ENCODE peak calls at places on chromosomes 4 and X, in five cellular contexts. M is spleen, H is brain microvascular endothelial cell, I is uterus, J is IMR-90. T is an unnamed sample.

GRCh38 chr4:143819029-143819428 is 86.3 kb downstream of the GYPE start:
- DNase-seq in M (no peak), H (no peak), I (no peak), J (no peak), T (no peak)

GRCh38 chr4:82517043-82517442 is 44.7 kb downstream of the TMEM150C start:
- DNase-seq in M (no peak), H (no peak), I (no peak), J (peak; percentile 61), T (no peak)

GRCh38 chr4:35541888-35542213 is 702.5 kb downstream of the ARAP2 start:
- DNase-seq in M (no peak), H (no peak), I (no peak), J (no peak), T (no peak)

GRCh38 chr4:1664141-1664540 is 20.0 kb downstream of the FAM53A start:
- DNase-seq in M (no peak), H (peak; percentile 5), I (no peak), J (no peak), T (no peak)

GRCh38 chr4:143558823-143559756 is 45.6 kb downstream of the SMARCA5 start:
- DNase-seq in M (peak; percentile 93), H (peak; percentile 24), I (peak; percentile 35), J (peak; percentile 20), T (peak; percentile 44)

GRCh38 chr4:38461342-38461741 is 202.7 kb upstream of the KLF3 start:
- DNase-seq in M (no peak), H (no peak), I (no peak), J (no peak), T (no peak)

GRCh38 chrX:136619889-136620505 is 28.0 kb upstream of the CD40LG start:
- DNase-seq in M (no peak), H (no peak), I (no peak), J (no peak), T (no peak)

GRCh38 chr4:17535242-17535641 is 20.3 kb downstream of the CLRN2 start:
- DNase-seq in M (no peak), H (no peak), I (no peak), J (no peak), T (no peak)

GRCh38 chr4:186557486-186557885 is 2.1 kb upstream of the MTNR1A start:
- DNase-seq in M (no peak), H (peak; percentile 71), I (no peak), J (peak; percentile 45), T (no peak)

GRCh38 chrX:34404386-34405070 is 252.6 kb downstream of the TMEM47 start:
- DNase-seq in M (no peak), H (peak; percentile 53), I (peak; percentile 46), J (no peak), T (no peak)

GRCh38 chrX:40420899-40421729 is 159.7 kb upstream of the ATP6AP2 start:
- DNase-seq in M (no peak), H (no peak), I (no peak), J (no peak), T (peak; percentile 71)

GRCh38 chr4:54837576-54838140 is 179.9 kb downstream of the KIT start:
- DNase-seq in M (no peak), H (no peak), I (no peak), J (no peak), T (no peak)

GRCh38 chrX:129772796-129773431 is 6.8 kb upstream of the SASH3 start:
- DNase-seq in M (peak; percentile 96), H (no peak), I (no peak), J (no peak), T (no peak)

GRCh38 chr4:177128306-177128705 is 181.4 kb upstream of the NEIL3 start:
- DNase-seq in M (no peak), H (no peak), I (no peak), J (peak; percentile 72), T (no peak)

GRCh38 chrX:71872542-71873458 is 37.8 kb upstream of the NHSL2 start:
- DNase-seq in M (no peak), H (no peak), I (no peak), J (no peak), T (no peak)

GRCh38 chr4:85741921-85742591 is 267.1 kb downstream of the ARHGAP24 start:
- DNase-seq in M (no peak), H (no peak), I (no peak), J (no peak), T (peak; percentile 87)

GRCh38 chr4:39259571-39260330 is 77.4 kb downstream of the WDR19 start:
- DNase-seq in M (no peak), H (peak; percentile 22), I (no peak), J (peak; percentile 86), T (no peak)

GRCh38 chrX:22109442-22109841 is 77.3 kb downstream of the PHEX start:
- DNase-seq in M (no peak), H (peak; percentile 41), I (no peak), J (peak; percentile 55), T (no peak)

GRCh38 chrX:12961191-12961718 is 13.7 kb upstream of the TMSB4X start:
- DNase-seq in M (no peak), H (no peak), I (no peak), J (no peak), T (no peak)

GRCh38 chr4:1170156-1170804 is 2.1 kb downstream of the SPON2 start:
- DNase-seq in M (peak; percentile 74), H (no peak), I (no peak), J (no peak), T (no peak)

GRCh38 chr4:109576462-109576861 is 16.4 kb downstream of the MCUB start:
- DNase-seq in M (no peak), H (no peak), I (peak; percentile 34), J (peak; percentile 47), T (no peak)

GRCh38 chr4:147741190-147741788 is 9.4 kb downstream of the ARHGAP10 start:
- DNase-seq in M (no peak), H (peak; percentile 61), I (no peak), J (peak; percentile 71), T (no peak)

GRCh38 chrX:133741303-133741702 is 244.1 kb downstream of the GPC3 start:
- DNase-seq in M (no peak), H (no peak), I (no peak), J (peak; percentile 13), T (no peak)

GRCh38 chrX:142994988-142995387 is 30.7 kb upstream of the SPANXN4 start:
- DNase-seq in M (no peak), H (no peak), I (no peak), J (no peak), T (no peak)

GRCh38 chrX:136910565-136911040 is 30.1 kb upstream of the RBMX start:
- DNase-seq in M (no peak), H (no peak), I (no peak), J (peak; percentile 42), T (no peak)

GRCh38 chr4:183398298-183399129 is 45.9 kb upstream of the CDKN2AIP start:
- DNase-seq in M (peak; percentile 93), H (peak; percentile 62), I (peak; percentile 46), J (peak; percentile 69), T (peak; percentile 61)

GRCh38 chrX:138519296-138519695 is 192.2 kb downstream of the FGF13 start:
- DNase-seq in M (no peak), H (no peak), I (no peak), J (no peak), T (no peak)

GRCh38 chr4:34182346-34182745 is 2062.0 kb downstream of the ARAP2 start:
- DNase-seq in M (no peak), H (no peak), I (no peak), J (peak; percentile 52), T (no peak)

GRCh38 chrX:39730671-39731389 is 366.9 kb downstream of the BCOR start:
- DNase-seq in M (peak; percentile 85), H (peak; percentile 59), I (peak; percentile 87), J (peak; percentile 88), T (peak; percentile 69)

GRCh38 chr4:105976913-105977312 is 81.6 kb downstream of the NPNT start:
- DNase-seq in M (no peak), H (no peak), I (no peak), J (no peak), T (no peak)

GRCh38 chr4:105969575-105969974 is 74.3 kb downstream of the NPNT start:
- DNase-seq in M (no peak), H (no peak), I (no peak), J (no peak), T (no peak)

GRCh38 chr4:105970371-105970770 is 75.1 kb downstream of the NPNT start:
- DNase-seq in M (no peak), H (no peak), I (no peak), J (no peak), T (no peak)

GRCh38 chr4:105971032-105971431 is 75.8 kb downstream of the NPNT start:
- DNase-seq in M (no peak), H (no peak), I (no peak), J (no peak), T (no peak)

GRCh38 chr4:105972946-105973621 is 77.8 kb downstream of the NPNT start:
- DNase-seq in M (no peak), H (no peak), I (no peak), J (no peak), T (no peak)
- H3K27me3 ChIP-seq in M (no peaks in the 10 kb centered on the region), H (no peaks in the 10 kb centered on the region), I (no peaks in the 10 kb centered on the region), J (peaks cover 7% of the 10 kb centered on the region), T (no peaks in the 10 kb centered on the region)

DNA sequence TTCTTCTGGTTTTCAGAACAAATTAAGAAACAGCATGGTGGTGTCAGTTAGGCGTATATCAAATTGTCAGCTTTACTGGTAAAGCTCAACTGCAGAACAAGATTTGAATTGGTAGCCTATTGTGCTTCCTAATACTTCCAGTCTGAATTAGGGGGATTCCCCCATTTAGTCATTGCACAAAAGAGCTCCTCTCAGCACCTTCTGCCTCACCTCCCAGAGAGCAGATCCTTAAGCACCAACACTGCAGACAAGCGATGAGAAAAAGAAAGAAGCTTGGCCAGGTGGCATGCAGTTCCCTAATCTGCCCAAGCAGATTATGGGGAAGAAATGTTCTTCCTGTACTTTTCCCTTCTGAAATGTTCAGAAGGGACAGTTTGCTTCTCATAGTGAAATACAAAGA is 9.2 kb downstream of the MAP9 start:
- DNase-seq in M (no peak), H (no peak), I (no peak), J (no peak), T (no peak)
- TF ChIP-seq CTCF in M (no peak), H (no peak), I (no peak), J (no peak), T (no peak)

DNA sequence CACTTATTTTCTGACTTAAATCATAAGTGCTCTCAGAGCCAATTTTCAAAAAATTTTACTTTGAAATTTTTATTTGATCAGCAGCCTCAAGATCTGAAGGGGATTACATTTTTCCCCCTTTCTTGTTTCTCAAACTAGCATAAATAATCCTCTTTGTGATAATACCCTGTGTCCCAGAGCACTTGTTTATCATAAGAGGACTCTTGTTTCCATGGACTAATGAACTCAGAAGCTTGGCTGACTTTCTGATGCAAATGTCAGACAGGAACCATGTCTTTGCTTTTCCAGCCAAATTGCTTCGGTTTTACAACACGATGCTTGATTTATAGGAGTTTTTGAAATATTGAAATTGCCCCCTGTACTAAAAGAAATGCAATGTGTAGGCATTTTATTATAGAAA is 859.3 kb upstream of the LCORL start:
- DNase-seq in M (no peak), H (no peak), I (no peak), J (no peak), T (no peak)
- H3K27ac ChIP-seq in M (no peak overlapping the region), H (no peak overlapping the region), I (no peak overlapping the region), J (no peak overlapping the region), T (no peak overlapping the region)

GRCh38 chr4:112516076-112516385 is at the start of gene NEUROG2:
- DNase-seq in M (no peak), H (no peak), I (no peak), J (no peak), T (no peak)
- H3K27me3 ChIP-seq in M (peaks cover 100% of the 10 kb centered on the region), H (peaks cover 84% of the 10 kb centered on the region), I (peaks cover 82% of the 10 kb centered on the region), J (peaks cover 85% of the 10 kb centered on the region), T (peaks cover 91% of the 10 kb centered on the region)